ENCODE peak calls at places on chromosomes 6 and 20, in five cellular contexts. One of them, this sample, is unnamed.

GRCh38 chr6:6811151-6812002 is 222.9 kb downstream of the LY86 start:
- DNase-seq in substantia nigra: no peak
- DNase-seq in adrenal gland: peak
- DNase-seq in endodermal cell: peak
- DNase-seq in psoas muscle: no peak
- DNase-seq in this sample: peak

GRCh38 chr6:33144373-33144772 is 47.9 kb downstream of the COL11A2 start:
- DNase-seq in adrenal gland: no peak
- DNase-seq in psoas muscle: no peak
- DNase-seq in substantia nigra: no peak
- DNase-seq in endodermal cell: no peak
- DNase-seq in this sample: no peak

GRCh38 chr6:128993161-128993560 is 110.2 kb downstream of the LAMA2 start:
- DNase-seq in substantia nigra: no peak
- DNase-seq in endodermal cell: no peak
- DNase-seq in adrenal gland: no peak
- DNase-seq in psoas muscle: no peak
- DNase-seq in this sample: no peak

GRCh38 chr6:111154981-111155380 is 67.7 kb downstream of the SLC16A10 start:
- DNase-seq in endodermal cell: no peak
- DNase-seq in adrenal gland: peak
- DNase-seq in psoas muscle: no peak
- DNase-seq in substantia nigra: no peak
- DNase-seq in this sample: no peak

GRCh38 chr6:165835410-165835851 is 172.4 kb upstream of the PDE10A start:
- DNase-seq in substantia nigra: no peak
- DNase-seq in adrenal gland: peak
- DNase-seq in psoas muscle: no peak
- DNase-seq in endodermal cell: no peak
- DNase-seq in this sample: no peak

GRCh38 chr6:154169193-154169847 is 130.3 kb downstream of the OPRM1 start:
- DNase-seq in substantia nigra: no peak
- DNase-seq in psoas muscle: no peak
- DNase-seq in endodermal cell: no peak
- DNase-seq in adrenal gland: no peak
- DNase-seq in this sample: no peak

GRCh38 chr20:432677-433299 is 24.7 kb downstream of the RBCK1 start:
- DNase-seq in psoas muscle: no peak
- DNase-seq in substantia nigra: no peak
- DNase-seq in adrenal gland: no peak
- DNase-seq in endodermal cell: no peak
- DNase-seq in this sample: no peak

GRCh38 chr6:165636415-165637048 is 26.5 kb downstream of the PDE10A start:
- DNase-seq in psoas muscle: no peak
- DNase-seq in endodermal cell: peak
- DNase-seq in adrenal gland: no peak
- DNase-seq in substantia nigra: no peak
- DNase-seq in this sample: no peak

GRCh38 chr6:113860165-113860955 is 3.2 kb downstream of the MARCKS start:
- DNase-seq in substantia nigra: no peak
- DNase-seq in psoas muscle: peak
- DNase-seq in adrenal gland: no peak
- DNase-seq in endodermal cell: peak
- DNase-seq in this sample: peak

GRCh38 chr20:3786126-3786484 is 435 bp downstream of the CENPB start:
- DNase-seq in adrenal gland: peak
- DNase-seq in substantia nigra: no peak
- DNase-seq in endodermal cell: peak
- DNase-seq in psoas muscle: peak
- DNase-seq in this sample: peak

GRCh38 chr6:134148566-134148965 is 96.1 kb upstream of the SLC2A12 start:
- DNase-seq in endodermal cell: no peak
- DNase-seq in adrenal gland: no peak
- DNase-seq in substantia nigra: no peak
- DNase-seq in psoas muscle: no peak
- DNase-seq in this sample: no peak

GRCh38 chr6:2713473-2714358 is 37.0 kb downstream of the MYLK4 start:
- DNase-seq in adrenal gland: no peak
- DNase-seq in psoas muscle: no peak
- DNase-seq in substantia nigra: no peak
- DNase-seq in endodermal cell: no peak
- DNase-seq in this sample: no peak

GRCh38 chr6:81938014-81938761 is 185.7 kb upstream of the TENT5A start:
- DNase-seq in adrenal gland: no peak
- DNase-seq in psoas muscle: no peak
- DNase-seq in substantia nigra: no peak
- DNase-seq in endodermal cell: no peak
- DNase-seq in this sample: no peak

GRCh38 chr6:167800549-167800948 is 26.2 kb upstream of the AFDN start:
- DNase-seq in endodermal cell: no peak
- DNase-seq in adrenal gland: no peak
- DNase-seq in psoas muscle: no peak
- DNase-seq in substantia nigra: no peak
- DNase-seq in this sample: no peak

GRCh38 chr6:133715270-133715669 is 173.6 kb upstream of the TCF21 start:
- DNase-seq in substantia nigra: no peak
- DNase-seq in adrenal gland: no peak
- DNase-seq in endodermal cell: no peak
- DNase-seq in psoas muscle: no peak
- DNase-seq in this sample: no peak

GRCh38 chr20:2301164-2301622 is 5.4 kb downstream of the TGM3 start:
- DNase-seq in substantia nigra: no peak
- DNase-seq in psoas muscle: peak
- DNase-seq in adrenal gland: peak
- DNase-seq in endodermal cell: no peak
- DNase-seq in this sample: peak

GRCh38 chr6:75205776-75206334 is at the start of gene COL12A1:
- DNase-seq in endodermal cell: peak
- DNase-seq in psoas muscle: peak
- DNase-seq in substantia nigra: no peak
- DNase-seq in adrenal gland: peak
- DNase-seq in this sample: peak

GRCh38 chr20:51569815-51570741 is 27.6 kb upstream of the NFATC2 start:
- DNase-seq in endodermal cell: no peak
- DNase-seq in psoas muscle: peak
- DNase-seq in adrenal gland: no peak
- DNase-seq in substantia nigra: no peak
- DNase-seq in this sample: no peak

GRCh38 chr6:33057222-33058150 is 16.0 kb downstream of the HLA-DPA1 start:
- DNase-seq in endodermal cell: no peak
- DNase-seq in psoas muscle: no peak
- DNase-seq in substantia nigra: no peak
- DNase-seq in adrenal gland: no peak
- DNase-seq in this sample: no peak

GRCh38 chr6:41504526-41505021 is 41.6 kb upstream of the FOXP4 start:
- DNase-seq in psoas muscle: no peak
- DNase-seq in endodermal cell: no peak
- DNase-seq in adrenal gland: no peak
- DNase-seq in substantia nigra: no peak
- DNase-seq in this sample: no peak

GRCh38 chr6:37503486-37503980 is 3.8 kb upstream of the CCDC167 start:
- DNase-seq in substantia nigra: no peak
- DNase-seq in endodermal cell: no peak
- DNase-seq in psoas muscle: no peak
- DNase-seq in adrenal gland: no peak
- DNase-seq in this sample: no peak

GRCh38 chr6:6452002-6452401 is 131.5 kb upstream of the F13A1 start:
- DNase-seq in psoas muscle: no peak
- DNase-seq in endodermal cell: peak
- DNase-seq in adrenal gland: no peak
- DNase-seq in substantia nigra: no peak
- DNase-seq in this sample: no peak

GRCh38 chr6:112286010-112286409 is 31.6 kb upstream of the LAMA4 start:
- DNase-seq in substantia nigra: no peak
- DNase-seq in adrenal gland: no peak
- DNase-seq in endodermal cell: no peak
- DNase-seq in psoas muscle: no peak
- DNase-seq in this sample: no peak

GRCh38 chr20:49245921-49246740 is 26.9 kb downstream of the DDX27 start:
- DNase-seq in endodermal cell: peak
- DNase-seq in adrenal gland: peak
- DNase-seq in psoas muscle: no peak
- DNase-seq in substantia nigra: no peak
- DNase-seq in this sample: no peak
- H3K27ac ChIP-seq in endodermal cell: peak
- H3K27ac ChIP-seq in adrenal gland: no peak
- H3K27ac ChIP-seq in psoas muscle: no peak
- H3K27ac ChIP-seq in substantia nigra: peak
- H3K27ac ChIP-seq in this sample: peak

GRCh38 chr20:19990911-19991707 is 26.1 kb upstream of the NAA20 start:
- DNase-seq in substantia nigra: no peak
- DNase-seq in adrenal gland: no peak
- DNase-seq in endodermal cell: no peak
- DNase-seq in psoas muscle: no peak
- DNase-seq in this sample: no peak
- H3K27ac ChIP-seq in substantia nigra: no peak
- H3K27ac ChIP-seq in adrenal gland: no peak
- H3K27ac ChIP-seq in endodermal cell: no peak
- H3K27ac ChIP-seq in psoas muscle: peak
- H3K27ac ChIP-seq in this sample: no peak

GRCh38 chr20:50460608-50461268 is 49.4 kb upstream of the PTPN1 start:
- DNase-seq in adrenal gland: peak
- DNase-seq in psoas muscle: peak
- DNase-seq in substantia nigra: peak
- DNase-seq in endodermal cell: peak
- DNase-seq in this sample: peak
- H3K27ac ChIP-seq in adrenal gland: no peak
- H3K27ac ChIP-seq in psoas muscle: peak
- H3K27ac ChIP-seq in substantia nigra: no peak
- H3K27ac ChIP-seq in endodermal cell: no peak
- H3K27ac ChIP-seq in this sample: peak

GRCh38 chr20:54340667-54341081 is 132.8 kb downstream of the PFDN4 start:
- DNase-seq in endodermal cell: no peak
- DNase-seq in adrenal gland: no peak
- DNase-seq in substantia nigra: no peak
- DNase-seq in psoas muscle: no peak
- DNase-seq in this sample: no peak

GRCh38 chr20:54343073-54343472 is 132.3 kb upstream of the DOK5 start:
- DNase-seq in psoas muscle: no peak
- DNase-seq in substantia nigra: no peak
- DNase-seq in endodermal cell: no peak
- DNase-seq in adrenal gland: no peak
- DNase-seq in this sample: no peak

GRCh38 chr20:54339093-54339492 is 131.2 kb downstream of the PFDN4 start:
- DNase-seq in endodermal cell: no peak
- DNase-seq in psoas muscle: no peak
- DNase-seq in adrenal gland: no peak
- DNase-seq in substantia nigra: no peak
- DNase-seq in this sample: no peak

GRCh38 chr20:54342258-54342782 is 133.1 kb upstream of the DOK5 start:
- DNase-seq in adrenal gland: no peak
- DNase-seq in psoas muscle: no peak
- DNase-seq in substantia nigra: no peak
- DNase-seq in endodermal cell: no peak
- DNase-seq in this sample: no peak

DNA sequence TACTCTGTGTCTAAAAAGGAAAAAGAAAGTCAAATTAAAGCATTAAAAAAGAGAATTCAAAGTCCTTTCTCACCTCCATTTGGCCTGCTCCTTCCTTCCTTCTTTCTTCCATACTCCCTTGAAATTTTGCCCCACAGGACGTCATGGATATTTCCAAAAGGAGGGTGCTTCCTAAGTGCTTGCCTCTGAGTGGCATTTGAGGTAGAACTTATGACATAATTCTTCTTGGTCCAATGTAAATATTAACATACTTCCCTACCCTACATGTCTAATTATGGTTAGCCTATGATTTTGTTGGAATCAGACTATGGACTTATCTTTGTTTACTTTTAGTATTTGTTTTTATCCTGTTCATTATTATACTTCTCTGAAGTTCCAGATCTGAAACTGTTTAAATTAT is 132.3 kb downstream of the PFDN4 start:
- DNase-seq in endodermal cell: no peak
- DNase-seq in adrenal gland: no peak
- DNase-seq in psoas muscle: no peak
- DNase-seq in substantia nigra: no peak
- DNase-seq in this sample: no peak
- H3K27ac ChIP-seq in endodermal cell: no peak
- H3K27ac ChIP-seq in adrenal gland: no peak
- H3K27ac ChIP-seq in psoas muscle: no peak
- H3K27ac ChIP-seq in substantia nigra: no peak
- H3K27ac ChIP-seq in this sample: no peak

GRCh38 chr6:116513224-116513875 is 1.9 kb downstream of the CALHM5 start:
- DNase-seq in adrenal gland: no peak
- DNase-seq in substantia nigra: no peak
- DNase-seq in endodermal cell: no peak
- DNase-seq in psoas muscle: no peak
- DNase-seq in this sample: no peak

GRCh38 chr6:116514103-116514502 is 2.7 kb downstream of the CALHM5 start:
- DNase-seq in endodermal cell: no peak
- DNase-seq in adrenal gland: no peak
- DNase-seq in substantia nigra: no peak
- DNase-seq in psoas muscle: no peak
- DNase-seq in this sample: no peak

GRCh38 chr6:116512709-116513108 is 1.3 kb downstream of the CALHM5 start:
- DNase-seq in psoas muscle: no peak
- DNase-seq in endodermal cell: no peak
- DNase-seq in adrenal gland: no peak
- DNase-seq in substantia nigra: no peak
- DNase-seq in this sample: no peak

GRCh38 chr6:116512155-116512559 is 718 bp downstream of the CALHM5 start:
- DNase-seq in adrenal gland: no peak
- DNase-seq in endodermal cell: no peak
- DNase-seq in substantia nigra: no peak
- DNase-seq in psoas muscle: no peak
- DNase-seq in this sample: no peak

DNA sequence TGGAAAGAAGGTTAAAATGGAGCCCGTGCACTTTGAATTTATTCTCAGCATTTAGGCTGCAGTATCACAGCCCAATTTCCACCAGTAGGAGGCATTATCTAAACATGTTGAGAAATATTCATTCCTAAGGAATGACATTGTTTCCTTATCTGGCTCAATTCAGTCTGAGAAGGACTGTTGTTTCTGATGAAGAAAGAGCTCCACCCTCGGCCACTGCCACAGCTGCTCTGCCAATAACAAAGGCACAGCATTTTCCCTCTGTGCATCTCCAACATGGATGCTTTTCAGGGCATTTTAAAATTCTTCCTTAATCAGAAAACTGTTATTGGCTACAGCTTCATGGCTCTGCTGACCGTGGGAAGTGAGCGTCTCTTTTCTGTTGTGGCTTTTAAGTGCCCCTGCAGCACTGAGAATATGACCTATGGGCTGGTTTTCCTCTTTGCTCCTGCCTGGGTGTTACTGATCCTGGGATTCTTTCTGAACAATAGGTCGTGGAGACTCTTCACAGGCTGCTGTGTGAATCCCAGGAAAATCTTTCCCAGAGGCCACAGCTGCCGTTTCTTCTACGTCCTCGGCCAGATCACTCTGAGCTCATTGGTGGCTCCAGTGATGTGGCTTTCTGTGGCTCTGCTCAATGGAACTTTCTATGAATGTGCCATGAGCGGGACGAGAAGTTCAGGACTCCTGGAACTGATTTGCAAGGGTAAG is at the start of gene CALHM5:
- DNase-seq in adrenal gland: peak
- DNase-seq in substantia nigra: no peak
- DNase-seq in psoas muscle: peak
- DNase-seq in endodermal cell: peak
- DNase-seq in this sample: peak
- H3K27ac ChIP-seq in adrenal gland: no peak
- H3K27ac ChIP-seq in substantia nigra: peak
- H3K27ac ChIP-seq in psoas muscle: peak
- H3K27ac ChIP-seq in endodermal cell: peak
- H3K27ac ChIP-seq in this sample: peak

This sample was measured in tibial nerve.